ENCODE peak calls at places on chromosome 20, in four cellular contexts. L is transverse colon, U is stomach, E is suprapubic skin. A is an unnamed sample.

GRCh38 chr20:20491110-20491783 is 123.3 kb downstream of the INSM1 start:
- DNase-seq in L (no peak), U (no peak), E (no peak), A (no peak)

GRCh38 chr20:46253391-46253790 is 54.9 kb downstream of the CDH22 start:
- DNase-seq in L (peak; percentile 17), U (peak; percentile 30), E (no peak), A (no peak)

GRCh38 chr20:57795347-57795697 is 85.5 kb upstream of the PMEPA1 start:
- DNase-seq in L (no peak), U (no peak), E (no peak), A (no peak)

GRCh38 chr20:19251958-19252669 is 39.7 kb downstream of the SLC24A3 start:
- DNase-seq in L (no peak), U (no peak), E (no peak), A (peak; percentile 92)

GRCh38 chr20:35467339-35468224 is 12.2 kb downstream of the CEP250 start:
- DNase-seq in L (no peak), U (no peak), E (no peak), A (no peak)

GRCh38 chr20:35340436-35340835 is 48.2 kb upstream of the FAM83C start:
- DNase-seq in L (no peak), U (no peak), E (no peak), A (no peak)

GRCh38 chr20:41482647-41483552 is 116.3 kb upstream of the EMILIN3 start:
- DNase-seq in L (no peak), U (no peak), E (no peak), A (no peak)

GRCh38 chr20:61886721-61887658 is 178.7 kb downstream of the TAF4 start:
- DNase-seq in L (no peak), U (no peak), E (no peak), A (no peak)

GRCh38 chr20:64041781-64042771 is 6.1 kb downstream of the C20orf204 start:
- DNase-seq in L (no peak), U (no peak), E (no peak), A (no peak)

GRCh38 chr20:32535953-32536823 is 48.9 kb downstream of the NOL4L start:
- DNase-seq in L (peak; percentile 85), U (peak; percentile 72), E (no peak), A (no peak)

GRCh38 chr20:24493181-24493580 is 23.8 kb downstream of the SYNDIG1 start:
- DNase-seq in L (no peak), U (no peak), E (no peak), A (no peak)

GRCh38 chr20:58019027-58019849 is 209.2 kb downstream of the ANKRD60 start:
- DNase-seq in L (no peak), U (no peak), E (no peak), A (no peak)

GRCh38 chr20:7392551-7392950 is 547.7 kb downstream of the HAO1 start:
- DNase-seq in L (no peak), U (no peak), E (no peak), A (no peak)

GRCh38 chr20:32155017-32155965 is 45.8 kb downstream of the TM9SF4 start:
- DNase-seq in L (peak; percentile 67), U (peak; percentile 71), E (peak; percentile 87), A (peak; percentile 95)

GRCh38 chr20:63908008-63908682 is 13.2 kb downstream of the DNAJC5 start:
- DNase-seq in L (peak; percentile 80), U (peak; percentile 54), E (no peak), A (no peak)

GRCh38 chr20:1500496-1500895 is 9.3 kb upstream of the SIRPB2 start:
- DNase-seq in L (no peak), U (no peak), E (no peak), A (no peak)

GRCh38 chr20:58471161-58471834 is 43.9 kb downstream of the APCDD1L start:
- DNase-seq in L (peak; percentile 48), U (no peak), E (no peak), A (no peak)

GRCh38 chr20:37394543-37395410 is 48.8 kb downstream of the SRC start:
- DNase-seq in L (no peak), U (no peak), E (no peak), A (no peak)

GRCh38 chr20:60749804-60750602 is 502.1 kb upstream of the CDH4 start:
- DNase-seq in L (no peak), U (no peak), E (no peak), A (no peak)

GRCh38 chr20:46010491-46011405 is 2.0 kb downstream of the MMP9 start:
- DNase-seq in L (no peak), U (no peak), E (no peak), A (no peak)

GRCh38 chr20:13068336-13068735 is 59.6 kb downstream of the SPTLC3 start:
- DNase-seq in L (peak; percentile 64), U (no peak), E (no peak), A (no peak)

GRCh38 chr20:34970193-34971037 is 14.7 kb downstream of the MYH7B start:
- DNase-seq in L (no peak), U (no peak), E (no peak), A (no peak)

GRCh38 chr20:59425572-59425971 is 125.2 kb downstream of the EDN3 start:
- DNase-seq in L (no peak), U (no peak), E (no peak), A (no peak)

GRCh38 chr20:41380551-41381262 is 14.1 kb upstream of the EMILIN3 start:
- DNase-seq in L (no peak), U (no peak), E (peak; percentile 37), A (no peak)

GRCh38 chr20:15818651-15819071 is 754.6 kb downstream of the KIF16B start:
- DNase-seq in L (no peak), U (peak; percentile 33), E (no peak), A (no peak)

GRCh38 chr20:62985089-62985778 is 21.5 kb downstream of the BHLHE23 start:
- DNase-seq in L (no peak), U (no peak), E (no peak), A (no peak)

GRCh38 chr20:40604416-40604815 is 84.6 kb downstream of the MAFB start:
- DNase-seq in L (no peak), U (no peak), E (no peak), A (peak; percentile 45)

GRCh38 chr20:18284805-18285533 is 3.4 kb upstream of the ZNF133 start:
- DNase-seq in L (no peak), U (no peak), E (no peak), A (no peak)

GRCh38 chr20:5400164-5400762 is 83.5 kb upstream of the PROKR2 start:
- DNase-seq in L (no peak), U (no peak), E (no peak), A (no peak)

DNA sequence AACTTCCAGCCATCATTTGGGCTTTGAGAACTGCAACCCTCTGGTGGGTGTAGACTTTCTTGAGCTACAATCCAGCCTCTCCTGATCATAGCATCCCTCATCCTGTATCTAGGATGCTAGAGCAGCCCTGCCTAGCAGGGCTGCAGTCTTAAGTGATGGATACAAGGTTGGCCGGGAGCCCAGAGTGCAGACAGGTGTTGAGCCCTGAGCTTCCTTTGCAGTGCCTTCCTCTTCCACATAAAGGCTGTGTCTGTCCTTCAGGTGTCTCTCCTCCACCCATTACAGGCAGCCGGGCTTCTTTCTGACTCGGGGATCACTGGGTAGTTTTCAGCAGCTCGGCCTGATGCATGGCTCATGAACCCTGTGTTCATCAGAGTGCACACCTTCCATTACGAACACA is 424.4 kb downstream of the PREX1 start:
- DNase-seq in L (no peak), U (no peak), E (no peak), A (no peak)
- TF ChIP-seq EP300 in L (no peak), U (no peak), E (no peak), A (no peak)

DNA sequence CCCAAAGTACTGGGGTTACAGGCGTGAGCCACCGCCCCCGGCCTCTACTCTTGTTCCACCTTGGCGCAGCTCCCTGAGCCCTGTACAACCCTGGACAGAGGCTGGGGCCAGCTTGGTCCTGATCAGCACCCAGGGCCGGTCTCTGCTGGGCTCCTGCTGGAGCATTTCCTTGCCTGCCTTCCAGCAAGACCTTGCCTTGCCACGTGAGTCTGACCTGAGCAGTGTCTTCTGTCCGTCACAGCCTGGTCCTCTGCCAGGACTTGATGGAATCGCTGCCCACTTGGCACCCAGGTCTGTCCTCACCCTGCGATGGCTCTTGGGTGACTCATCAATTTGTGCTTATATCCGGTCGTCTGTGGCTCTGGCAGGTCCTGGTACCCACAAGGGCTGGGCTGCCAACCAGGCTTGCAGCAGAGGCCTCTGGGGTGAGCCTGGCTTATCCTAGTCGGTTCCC is 10.0 kb upstream of the SULF2 start:
- DNase-seq in L (no peak), U (no peak), E (no peak), A (no peak)
- TF ChIP-seq POLR2AphosphoS5 in L (no peak), U (no peak), E (no peak), A (no peak)

GRCh38 chr20:44012466-44013226 is 98.0 kb downstream of the TOX2 start:
- DNase-seq in L (no peak), U (no peak), E (peak; percentile 34), A (no peak)

GRCh38 chr20:44011251-44011940 is 96.7 kb downstream of the TOX2 start:
- DNase-seq in L (no peak), U (no peak), E (no peak), A (no peak)

GRCh38 chr20:44008806-44009678 is 94.4 kb downstream of the TOX2 start:
- DNase-seq in L (no peak), U (no peak), E (no peak), A (no peak)

GRCh38 chr20:44009679-44009992 is 95.0 kb downstream of the TOX2 start:
- DNase-seq in L (no peak), U (no peak), E (no peak), A (no peak)

DNA sequence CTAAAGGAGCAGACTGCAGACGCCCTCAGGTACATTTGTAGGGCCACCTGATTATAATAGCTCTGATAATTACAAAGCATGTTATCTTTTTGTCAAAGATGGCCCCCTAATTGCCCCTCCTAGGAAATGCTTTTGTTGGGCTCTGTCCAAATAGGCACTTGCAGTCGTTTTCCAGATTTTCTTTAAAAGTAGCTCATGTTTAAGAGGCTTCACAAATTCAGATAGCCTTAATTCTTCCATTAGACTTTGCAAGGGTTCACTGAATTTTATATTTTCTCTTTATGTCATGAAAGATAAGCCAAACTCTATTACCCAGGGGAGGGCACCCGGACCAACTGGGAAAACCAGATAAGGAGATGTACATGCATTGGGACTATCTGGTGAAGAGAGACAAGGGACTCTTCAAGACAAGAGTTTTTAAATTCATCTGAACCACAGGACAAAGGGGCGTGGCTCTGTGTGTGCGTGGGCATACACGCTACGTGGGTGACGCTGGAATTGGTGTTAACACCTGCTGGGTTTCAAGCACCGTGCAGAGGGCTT is 95.6 kb downstream of the TOX2 start:
- DNase-seq in L (no peak), U (no peak), E (no peak), A (no peak)
- TF ChIP-seq EP300 in L (no peak), U (no peak), E (no peak), A (no peak)

GRCh38 chr20:2742934-2743559 is 50.5 kb downstream of the EBF4 start:
- DNase-seq in L (peak; percentile 50), U (peak; percentile 63), E (no peak), A (peak; percentile 87)

GRCh38 chr20:2742431-2742830 is 49.9 kb downstream of the EBF4 start:
- DNase-seq in L (no peak), U (no peak), E (no peak), A (peak; percentile 68)

GRCh38 chr20:2740702-2741101 is 48.1 kb downstream of the EBF4 start:
- DNase-seq in L (no peak), U (no peak), E (no peak), A (peak; percentile 89)

GRCh38 chr20:2741463-2741862 is 48.9 kb downstream of the EBF4 start:
- DNase-seq in L (no peak), U (no peak), E (no peak), A (peak; percentile 14)

DNA sequence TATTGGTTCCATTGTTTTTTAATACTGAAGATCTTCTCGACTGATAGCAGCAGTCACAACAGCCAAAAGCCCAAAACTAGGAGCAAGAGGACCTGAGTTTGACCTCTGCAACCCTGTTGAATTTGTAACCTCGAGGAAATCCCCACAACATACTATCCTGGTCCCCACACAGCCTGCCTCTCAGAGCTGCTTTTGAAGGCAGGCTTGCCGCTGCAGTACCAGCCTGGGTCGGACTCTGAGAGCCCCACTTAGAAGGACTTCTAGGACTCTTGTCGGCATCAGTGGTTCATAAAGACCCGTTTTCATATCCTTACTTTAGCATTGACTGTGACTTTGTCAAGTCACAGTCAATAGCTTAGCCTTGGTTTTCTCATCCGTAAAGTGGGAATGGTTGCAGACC is 49.3 kb downstream of the EBF4 start:
- DNase-seq in L (no peak), U (no peak), E (no peak), A (peak; percentile 57)
- TF ChIP-seq POLR2AphosphoS5 in L (no peak), U (no peak), E (no peak), A (no peak)